ENCODE peak calls at places on chromosomes 7 and 10, in seven cellular contexts. One of them, this sample, is unnamed. For H3K36me3, the result is how much of the 10 kb centered on the place peaks cover.

GRCh38 chr7:85172530-85172941 is 14.3 kb downstream of the SEMA3D start:
- DNase-seq in right lobe of liver: no peak
- DNase-seq in pancreas: no peak
- DNase-seq in fibroblast of lung: peak
- DNase-seq in Peyer's patch: no peak
- DNase-seq in cardiac muscle cell: peak
- DNase-seq in DND-41: no peak
- DNase-seq in this sample: no peak

GRCh38 chr10:99784731-99785441 is 2.4 kb downstream of the ABCC2 start:
- DNase-seq in right lobe of liver: no peak
- DNase-seq in pancreas: no peak
- DNase-seq in fibroblast of lung: no peak
- DNase-seq in Peyer's patch: no peak
- DNase-seq in cardiac muscle cell: no peak
- DNase-seq in DND-41: no peak
- DNase-seq in this sample: no peak

GRCh38 chr7:130397056-130397455 is 16.8 kb downstream of the CPA1 start:
- DNase-seq in right lobe of liver: no peak
- DNase-seq in pancreas: no peak
- DNase-seq in fibroblast of lung: peak
- DNase-seq in Peyer's patch: no peak
- DNase-seq in cardiac muscle cell: no peak
- DNase-seq in DND-41: no peak
- DNase-seq in this sample: no peak

GRCh38 chr10:128708182-128708581 is 582.0 kb upstream of the MKI67 start:
- DNase-seq in right lobe of liver: no peak
- DNase-seq in pancreas: no peak
- DNase-seq in fibroblast of lung: no peak
- DNase-seq in Peyer's patch: no peak
- DNase-seq in cardiac muscle cell: no peak
- DNase-seq in DND-41: no peak
- DNase-seq in this sample: no peak

GRCh38 chr10:28939352-28940157 is 262.2 kb downstream of the BAMBI start:
- DNase-seq in right lobe of liver: peak
- DNase-seq in pancreas: peak
- DNase-seq in fibroblast of lung: peak
- DNase-seq in Peyer's patch: no peak
- DNase-seq in cardiac muscle cell: peak
- DNase-seq in DND-41: no peak
- DNase-seq in this sample: peak

GRCh38 chr7:3836855-3837254 is 535.8 kb downstream of the SDK1 start:
- DNase-seq in right lobe of liver: no peak
- DNase-seq in pancreas: no peak
- DNase-seq in fibroblast of lung: no peak
- DNase-seq in Peyer's patch: no peak
- DNase-seq in cardiac muscle cell: no peak
- DNase-seq in DND-41: no peak
- DNase-seq in this sample: no peak

GRCh38 chr10:16835223-16835622 is 18.0 kb upstream of the RSU1 start:
- DNase-seq in right lobe of liver: no peak
- DNase-seq in pancreas: no peak
- DNase-seq in fibroblast of lung: no peak
- DNase-seq in Peyer's patch: no peak
- DNase-seq in cardiac muscle cell: no peak
- DNase-seq in DND-41: peak
- DNase-seq in this sample: no peak

GRCh38 chr10:45183174-45183573 is 132.2 kb downstream of the OR13A1 start:
- DNase-seq in right lobe of liver: no peak
- DNase-seq in pancreas: no peak
- DNase-seq in fibroblast of lung: no peak
- DNase-seq in Peyer's patch: no peak
- DNase-seq in cardiac muscle cell: no peak
- DNase-seq in DND-41: no peak
- DNase-seq in this sample: no peak

GRCh38 chr7:157238087-157238486 is 98.7 kb upstream of the DNAJB6 start:
- DNase-seq in right lobe of liver: no peak
- DNase-seq in pancreas: no peak
- DNase-seq in fibroblast of lung: no peak
- DNase-seq in Peyer's patch: no peak
- DNase-seq in cardiac muscle cell: peak
- DNase-seq in DND-41: peak
- DNase-seq in this sample: no peak

GRCh38 chr10:48496831-48497792 is 107.8 kb downstream of the ARHGAP22 start:
- DNase-seq in right lobe of liver: no peak
- DNase-seq in pancreas: no peak
- DNase-seq in fibroblast of lung: peak
- DNase-seq in Peyer's patch: no peak
- DNase-seq in cardiac muscle cell: peak
- DNase-seq in DND-41: no peak
- DNase-seq in this sample: peak

GRCh38 chr10:3757638-3758490 is 27.1 kb downstream of the KLF6 start:
- DNase-seq in right lobe of liver: no peak
- DNase-seq in pancreas: no peak
- DNase-seq in fibroblast of lung: no peak
- DNase-seq in Peyer's patch: no peak
- DNase-seq in cardiac muscle cell: no peak
- DNase-seq in DND-41: no peak
- DNase-seq in this sample: peak

GRCh38 chr7:41885078-41885477 is 182.2 kb upstream of the INHBA start:
- DNase-seq in right lobe of liver: no peak
- DNase-seq in pancreas: no peak
- DNase-seq in fibroblast of lung: peak
- DNase-seq in Peyer's patch: no peak
- DNase-seq in cardiac muscle cell: peak
- DNase-seq in DND-41: no peak
- DNase-seq in this sample: no peak

GRCh38 chr10:33520223-33520622 is 185.8 kb upstream of the NRP1 start:
- DNase-seq in right lobe of liver: no peak
- DNase-seq in pancreas: no peak
- DNase-seq in fibroblast of lung: no peak
- DNase-seq in Peyer's patch: no peak
- DNase-seq in cardiac muscle cell: no peak
- DNase-seq in DND-41: no peak
- DNase-seq in this sample: no peak

GRCh38 chr10:27745380-27745718 is 270 bp downstream of the MKX start:
- DNase-seq in right lobe of liver: no peak
- DNase-seq in pancreas: no peak
- DNase-seq in fibroblast of lung: no peak
- DNase-seq in Peyer's patch: peak
- DNase-seq in cardiac muscle cell: no peak
- DNase-seq in DND-41: no peak
- DNase-seq in this sample: no peak

GRCh38 chr10:1274098-1274745 is 218.0 kb downstream of the WDR37 start:
- DNase-seq in right lobe of liver: no peak
- DNase-seq in pancreas: no peak
- DNase-seq in fibroblast of lung: no peak
- DNase-seq in Peyer's patch: no peak
- DNase-seq in cardiac muscle cell: no peak
- DNase-seq in DND-41: no peak
- DNase-seq in this sample: no peak

GRCh38 chr7:41491313-41491712 is 211.6 kb downstream of the INHBA start:
- DNase-seq in right lobe of liver: no peak
- DNase-seq in pancreas: no peak
- DNase-seq in fibroblast of lung: peak
- DNase-seq in Peyer's patch: no peak
- DNase-seq in cardiac muscle cell: peak
- DNase-seq in DND-41: no peak
- DNase-seq in this sample: no peak

GRCh38 chr10:113921571-113922370 is 67.3 kb downstream of the NHLRC2 start:
- DNase-seq in right lobe of liver: no peak
- DNase-seq in pancreas: no peak
- DNase-seq in fibroblast of lung: peak
- DNase-seq in Peyer's patch: no peak
- DNase-seq in cardiac muscle cell: peak
- DNase-seq in DND-41: no peak
- DNase-seq in this sample: no peak

GRCh38 chr7:43039346-43039745 is 73.1 kb upstream of the HECW1 start:
- DNase-seq in right lobe of liver: no peak
- DNase-seq in pancreas: no peak
- DNase-seq in fibroblast of lung: no peak
- DNase-seq in Peyer's patch: no peak
- DNase-seq in cardiac muscle cell: no peak
- DNase-seq in DND-41: no peak
- DNase-seq in this sample: no peak

GRCh38 chr7:85191383-85191782 is 4.5 kb upstream of the SEMA3D start:
- DNase-seq in right lobe of liver: no peak
- DNase-seq in pancreas: no peak
- DNase-seq in fibroblast of lung: peak
- DNase-seq in Peyer's patch: no peak
- DNase-seq in cardiac muscle cell: peak
- DNase-seq in DND-41: no peak
- DNase-seq in this sample: no peak

GRCh38 chr7:15757041-15757995 is 70.8 kb upstream of the MEOX2 start:
- DNase-seq in right lobe of liver: no peak
- DNase-seq in pancreas: no peak
- DNase-seq in fibroblast of lung: no peak
- DNase-seq in Peyer's patch: no peak
- DNase-seq in cardiac muscle cell: no peak
- DNase-seq in DND-41: no peak
- DNase-seq in this sample: no peak

GRCh38 chr10:77784856-77785255 is 141.7 kb downstream of the DLG5 start:
- DNase-seq in right lobe of liver: no peak
- DNase-seq in pancreas: no peak
- DNase-seq in fibroblast of lung: peak
- DNase-seq in Peyer's patch: no peak
- DNase-seq in cardiac muscle cell: peak
- DNase-seq in DND-41: no peak
- DNase-seq in this sample: peak

GRCh38 chr10:70448236-70448635 is 6.8 kb upstream of the NODAL start:
- DNase-seq in right lobe of liver: no peak
- DNase-seq in pancreas: no peak
- DNase-seq in fibroblast of lung: no peak
- DNase-seq in Peyer's patch: no peak
- DNase-seq in cardiac muscle cell: no peak
- DNase-seq in DND-41: no peak
- DNase-seq in this sample: no peak

GRCh38 chr10:124383496-124383895 is 35.2 kb downstream of the OAT start:
- DNase-seq in right lobe of liver: no peak
- DNase-seq in pancreas: no peak
- DNase-seq in fibroblast of lung: no peak
- DNase-seq in Peyer's patch: no peak
- DNase-seq in cardiac muscle cell: no peak
- DNase-seq in DND-41: no peak
- DNase-seq in this sample: no peak

DNA sequence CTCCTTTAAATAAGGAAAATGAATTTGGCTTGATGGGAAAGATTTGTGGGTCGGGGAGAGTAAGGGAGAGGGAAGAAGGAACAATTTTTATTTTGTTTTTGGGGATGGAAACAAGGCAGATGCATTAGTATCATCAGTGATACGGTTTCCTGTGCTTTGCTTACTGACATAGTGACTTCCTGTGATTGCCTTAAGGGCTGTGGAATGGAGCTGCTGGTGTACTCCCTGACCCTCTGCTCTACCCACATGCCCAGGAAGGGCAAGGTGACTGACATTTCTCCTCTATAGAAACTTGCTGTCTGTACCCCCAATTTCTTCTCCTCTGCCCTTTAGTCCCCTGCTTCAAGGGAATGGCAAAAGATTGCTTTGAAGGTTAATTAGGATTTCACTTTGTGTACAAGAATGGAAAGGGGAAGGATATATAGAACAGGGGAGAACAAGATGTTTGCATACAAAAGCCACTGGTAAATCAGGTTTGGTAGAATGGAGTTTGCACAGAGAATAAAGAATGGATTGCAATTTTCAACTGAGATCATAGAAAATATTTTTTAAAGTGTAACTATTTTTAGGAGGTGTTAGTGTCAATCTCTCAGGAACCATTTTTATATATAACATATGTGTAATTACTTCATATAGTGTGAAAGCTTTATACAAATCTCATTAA is 129.0 kb upstream of the AGR3 start:
- DNase-seq in right lobe of liver: no peak
- DNase-seq in pancreas: no peak
- DNase-seq in fibroblast of lung: no peak
- DNase-seq in Peyer's patch: no peak
- DNase-seq in cardiac muscle cell: no peak
- DNase-seq in DND-41: peak
- DNase-seq in this sample: no peak
- H3K36me3 ChIP-seq in right lobe of liver: under half
- H3K36me3 ChIP-seq in pancreas: under half
- H3K36me3 ChIP-seq in fibroblast of lung: under half
- H3K36me3 ChIP-seq in Peyer's patch: under half
- H3K36me3 ChIP-seq in cardiac muscle cell: under half
- H3K36me3 ChIP-seq in DND-41: under half
- H3K36me3 ChIP-seq in this sample: under half

DNA sequence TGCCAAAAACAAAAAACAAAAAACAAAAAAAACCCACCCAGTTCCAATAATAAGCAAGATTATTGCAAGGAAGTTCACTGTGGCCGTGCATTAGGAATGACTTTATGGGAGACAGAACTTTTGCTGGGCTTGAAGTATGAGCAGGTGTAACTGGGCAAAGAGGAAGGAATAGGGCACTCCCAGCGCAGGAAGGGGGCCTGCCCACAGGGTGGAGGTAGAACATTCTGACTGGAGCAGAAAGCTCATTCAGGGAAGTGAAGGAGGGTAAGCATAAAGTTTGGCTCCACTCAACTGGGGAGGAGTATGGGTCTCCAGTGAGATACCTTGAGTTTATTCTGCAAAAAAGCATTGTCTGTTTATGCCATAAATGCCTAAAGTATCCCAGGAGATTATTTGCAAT is 42.1 kb upstream of the WIPF3 start:
- DNase-seq in right lobe of liver: no peak
- DNase-seq in pancreas: no peak
- DNase-seq in fibroblast of lung: no peak
- DNase-seq in Peyer's patch: no peak
- DNase-seq in cardiac muscle cell: no peak
- DNase-seq in DND-41: no peak
- DNase-seq in this sample: no peak
- TF ChIP-seq CTCF in right lobe of liver: no peak
- TF ChIP-seq CTCF in pancreas: no peak
- TF ChIP-seq CTCF in fibroblast of lung: no peak
- TF ChIP-seq CTCF in Peyer's patch: no peak
- TF ChIP-seq CTCF in cardiac muscle cell: no peak
- TF ChIP-seq CTCF in DND-41: peak
- TF ChIP-seq CTCF in this sample: peak

GRCh38 chr7:139423091-139423490 is 60.4 kb downstream of the KLRG2 start:
- DNase-seq in right lobe of liver: no peak
- DNase-seq in pancreas: no peak
- DNase-seq in fibroblast of lung: no peak
- DNase-seq in Peyer's patch: no peak
- DNase-seq in cardiac muscle cell: peak
- DNase-seq in DND-41: no peak
- DNase-seq in this sample: no peak
- H3K36me3 ChIP-seq in right lobe of liver: half or more
- H3K36me3 ChIP-seq in pancreas: under half
- H3K36me3 ChIP-seq in fibroblast of lung: under half
- H3K36me3 ChIP-seq in Peyer's patch: under half
- H3K36me3 ChIP-seq in cardiac muscle cell: under half
- H3K36me3 ChIP-seq in DND-41: half or more
- H3K36me3 ChIP-seq in this sample: under half

DNA sequence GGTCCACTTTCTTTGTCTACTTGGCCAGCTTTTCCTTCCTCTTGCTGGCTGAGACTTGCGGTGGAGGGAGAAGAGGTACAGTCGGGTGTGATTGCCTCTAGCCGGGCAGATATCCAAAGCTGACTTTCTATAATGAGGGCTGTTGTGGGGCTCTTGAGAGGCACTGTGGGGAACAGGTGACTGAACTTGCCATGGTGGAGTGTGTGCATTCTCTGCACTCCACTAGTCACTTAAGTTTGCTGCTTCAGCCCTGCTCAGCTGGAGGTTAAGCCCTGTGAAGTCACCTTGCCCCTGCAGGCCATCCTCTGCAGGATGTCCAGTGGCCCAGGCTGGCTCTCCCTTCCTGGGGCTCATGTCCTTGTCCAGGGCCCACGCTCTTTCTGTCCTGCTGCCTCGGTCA is 116.6 kb downstream of the AOAH start:
- DNase-seq in right lobe of liver: no peak
- DNase-seq in pancreas: no peak
- DNase-seq in fibroblast of lung: no peak
- DNase-seq in Peyer's patch: no peak
- DNase-seq in cardiac muscle cell: no peak
- DNase-seq in DND-41: no peak
- DNase-seq in this sample: no peak
- TF ChIP-seq CTCF in right lobe of liver: no peak
- TF ChIP-seq CTCF in pancreas: no peak
- TF ChIP-seq CTCF in fibroblast of lung: no peak
- TF ChIP-seq CTCF in Peyer's patch: no peak
- TF ChIP-seq CTCF in cardiac muscle cell: no peak
- TF ChIP-seq CTCF in DND-41: no peak
- TF ChIP-seq CTCF in this sample: no peak

This sample was measured in kidney epithelial cell.